ENCODE peak calls at places on chromosome 15, in nine cellular contexts. E is EL; F is SJSA1; A is activated CD8-positive, alpha-beta memory T cell treated with anti-CD3 and anti-CD28 coated beads for 4 hours; P is CD8-positive, alpha-beta memory T cell; S is Caki2; L is AG09319; V is stimulated activated CD4-positive, alpha-beta T cell treated with anti-CD3 and anti-CD28 coated beads, Interleukin-1b, Interleukin-23, amount 100 ng/mL, for 1 hour; H is LoVo. T is an unnamed sample.

GRCh38 chr15:77032052-77032646 is 37.2 kb downstream of the PSTPIP1 start:
- DNase-seq in E (no peak), F (no peak), A (no peak), P (no peak), S (no peak), L (no peak), V (no peak), H (no peak), T (peak)

GRCh38 chr15:76200641-76201105 is 110.6 kb downstream of the ETFA start:
- DNase-seq in E (no peak), F (no peak), A (no peak), P (no peak), S (no peak), L (no peak), V (no peak), H (no peak), T (no peak)

GRCh38 chr15:58734859-58735258 is 14.6 kb downstream of the ADAM10 start:
- DNase-seq in E (no peak), F (no peak), A (no peak), P (no peak), S (no peak), L (no peak), V (no peak), H (no peak), T (no peak)

GRCh38 chr15:74384566-74385441 is 17.4 kb upstream of the CYP11A1 start:
- DNase-seq in E (peak), F (no peak), A (peak), P (no peak), S (peak), L (no peak), V (no peak), H (no peak), T (peak)

GRCh38 chr15:53974813-53975212 is 3.4 kb upstream of the UNC13C start:
- DNase-seq in E (no peak), F (no peak), A (no peak), P (no peak), S (no peak), L (no peak), V (no peak), H (no peak), T (no peak)

GRCh38 chr15:70501121-70501727 is 262.1 kb downstream of the UACA start:
- DNase-seq in E (no peak), F (no peak), A (no peak), P (no peak), S (no peak), L (no peak), V (no peak), H (no peak), T (no peak)

GRCh38 chr15:29117778-29118177 is 151.8 kb downstream of the NSMCE3 start:
- DNase-seq in E (no peak), F (no peak), A (no peak), P (no peak), S (no peak), L (no peak), V (no peak), H (no peak), T (no peak)

GRCh38 chr15:83014205-83014653 is 2.8 kb upstream of the C15orf40 start:
- DNase-seq in E (no peak), F (no peak), A (no peak), P (no peak), S (no peak), L (no peak), V (no peak), H (no peak), T (no peak)

GRCh38 chr15:25170781-25171110 is 216.0 kb downstream of the SNRPN start:
- DNase-seq in E (no peak), F (no peak), A (no peak), P (no peak), S (no peak), L (no peak), V (no peak), H (no peak), T (peak)

GRCh38 chr15:92907880-92908279 is 7.8 kb downstream of the CHD2 start:
- DNase-seq in E (peak), F (peak), A (no peak), P (no peak), S (peak), L (peak), V (no peak), H (no peak), T (no peak)

GRCh38 chr15:64694816-64695215 is 80.6 kb downstream of the RBPMS2 start:
- DNase-seq in E (no peak), F (no peak), A (no peak), P (no peak), S (no peak), L (no peak), V (no peak), H (no peak), T (no peak)

GRCh38 chr15:63490345-63491034 is 13.9 kb upstream of the USP3 start:
- DNase-seq in E (no peak), F (no peak), A (no peak), P (no peak), S (no peak), L (no peak), V (no peak), H (no peak), T (no peak)

GRCh38 chr15:68484696-68485400 is 52.9 kb upstream of the ITGA11 start:
- DNase-seq in E (peak), F (peak), A (no peak), P (no peak), S (no peak), L (no peak), V (no peak), H (no peak), T (no peak)

GRCh38 chr15:94847325-94847724 is 616.0 kb downstream of the MCTP2 start:
- DNase-seq in E (no peak), F (no peak), A (no peak), P (no peak), S (no peak), L (no peak), V (no peak), H (no peak), T (no peak)

GRCh38 chr15:49847937-49848823 is 227.3 kb downstream of the DTWD1 start:
- DNase-seq in E (peak), F (peak), A (no peak), P (no peak), S (no peak), L (peak), V (no peak), H (no peak), T (no peak)

GRCh38 chr15:69557340-69558137 is 104.9 kb downstream of the RPLP1 start:
- DNase-seq in E (peak), F (peak), A (no peak), P (no peak), S (peak), L (peak), V (no peak), H (peak), T (peak)

GRCh38 chr15:62625421-62626033 is 417.0 kb upstream of the TPM1 start:
- DNase-seq in E (peak), F (no peak), A (no peak), P (no peak), S (no peak), L (peak), V (no peak), H (no peak), T (no peak)

GRCh38 chr15:99135194-99135593 is 30.3 kb downstream of the SYNM start:
- DNase-seq in E (peak), F (peak), A (no peak), P (no peak), S (no peak), L (no peak), V (no peak), H (no peak), T (no peak)

GRCh38 chr15:40343512-40343911 is 2.8 kb upstream of the CCDC9B start:
- DNase-seq in E (peak), F (peak), A (no peak), P (no peak), S (no peak), L (no peak), V (no peak), H (no peak), T (peak)

GRCh38 chr15:44489464-44489863 is 47.5 kb upstream of the EIF3J start:
- DNase-seq in E (peak), F (peak), A (no peak), P (no peak), S (peak), L (peak), V (no peak), H (peak), T (no peak)

GRCh38 chr15:47293763-47294162 is 423.5 kb upstream of the SEMA6D start:
- DNase-seq in E (peak), F (peak), A (no peak), P (no peak), S (no peak), L (peak), V (no peak), H (no peak), T (peak)

GRCh38 chr15:55587321-55588069 is 650 bp downstream of the PYGO1 start:
- DNase-seq in E (peak), F (peak), A (no peak), P (peak), S (peak), L (no peak), V (no peak), H (no peak), T (peak)

GRCh38 chr15:51262468-51262867 is 75.9 kb downstream of the CYP19A1 start:
- DNase-seq in E (no peak), F (no peak), A (no peak), P (no peak), S (no peak), L (no peak), V (no peak), H (no peak), T (no peak)

GRCh38 chr15:92595506-92596337 is 59.9 kb downstream of the FAM174B start:
- DNase-seq in E (no peak), F (no peak), A (no peak), P (no peak), S (no peak), L (no peak), V (no peak), H (no peak), T (no peak)

GRCh38 chr15:51267047-51267713 is 71.2 kb downstream of the CYP19A1 start:
- DNase-seq in E (peak), F (peak), A (no peak), P (no peak), S (no peak), L (no peak), V (no peak), H (no peak), T (no peak)

GRCh38 chr15:61049003-61049402 is 180.1 kb downstream of the RORA start:
- DNase-seq in E (no peak), F (no peak), A (no peak), P (no peak), S (no peak), L (no peak), V (no peak), H (no peak), T (no peak)

GRCh38 chr15:48695088-48695834 is 49.8 kb upstream of the FBN1 start:
- DNase-seq in E (peak), F (peak), A (no peak), P (no peak), S (peak), L (peak), V (no peak), H (no peak), T (no peak)

GRCh38 chr15:74179101-74179841 is 5.8 kb downstream of the ISLR start:
- DNase-seq in E (peak), F (peak), A (no peak), P (no peak), S (peak), L (peak), V (no peak), H (peak), T (no peak)

GRCh38 chr15:34437687-34438086 is at the start of gene GOLGA8A:
- DNase-seq in E (peak), F (peak), A (peak), P (peak), S (peak), L (peak), V (peak), H (no peak), T (peak)

GRCh38 chr15:79943820-79944219 is 27.2 kb downstream of the BCL2A1 start:
- DNase-seq in E (peak), F (peak), A (no peak), P (no peak), S (peak), L (no peak), V (no peak), H (no peak), T (no peak)

GRCh38 chr15:61206767-61207166 is 22.3 kb downstream of the RORA start:
- DNase-seq in E (no peak), F (no peak), A (no peak), P (no peak), S (no peak), L (no peak), V (no peak), H (no peak), T (no peak)

GRCh38 chr15:42371125-42371524 is 11.8 kb downstream of the CAPN3 start:
- DNase-seq in E (peak), F (no peak), A (no peak), P (no peak), S (peak), L (no peak), V (no peak), H (peak), T (no peak)

GRCh38 chr15:28955160-28955502 is 69.4 kb downstream of the APBA2 start:
- DNase-seq in E (peak), F (peak), A (no peak), P (peak), S (no peak), L (no peak), V (no peak), H (peak), T (no peak)

GRCh38 chr15:98803228-98804056 is 155.1 kb downstream of the IGF1R start:
- DNase-seq in E (peak), F (no peak), A (no peak), P (no peak), S (peak), L (no peak), V (no peak), H (peak), T (no peak)

GRCh38 chr15:23467110-23467600 is 20.1 kb upstream of the GOLGA6L2 start:
- DNase-seq in E (peak), F (peak), A (no peak), P (no peak), S (peak), L (peak), V (no peak), H (peak), T (no peak)

GRCh38 chr15:78604420-78604819 is 16.4 kb downstream of the CHRNA3 start:
- DNase-seq in E (no peak), F (no peak), A (no peak), P (no peak), S (no peak), L (no peak), V (no peak), H (no peak), T (no peak)

GRCh38 chr15:64452988-64453688 is 7.2 kb upstream of the ZNF609 start:
- DNase-seq in E (no peak), F (no peak), A (no peak), P (no peak), S (no peak), L (no peak), V (no peak), H (no peak), T (no peak)

GRCh38 chr15:31458591-31458990 is 132.0 kb downstream of the KLF13 start:
- DNase-seq in E (no peak), F (no peak), A (no peak), P (no peak), S (no peak), L (no peak), V (no peak), H (no peak), T (no peak)

GRCh38 chr15:31080618-31081017 is 20.9 kb downstream of the TRPM1 start:
- DNase-seq in E (peak), F (no peak), A (peak), P (peak), S (peak), L (no peak), V (no peak), H (peak), T (peak)

T was measured in mucosa of descending colon.